ENCODE peak calls at places on chromosomes 4 and X, in five cellular contexts. A, U, B, S and N are unnamed samples.

GRCh38 chrX:10199212-10199611 is 42.4 kb downstream of the CLCN4 start:
- DNase-seq in A (no peak), U (peak; percentile 41), B (no peak), S (peak; percentile 29), N (no peak)

GRCh38 chr4:15303052-15303641 is 124.7 kb upstream of the C1QTNF7 start:
- DNase-seq in B (no peak), U (peak; percentile 59), S (no peak), A (no peak), N (no peak)

GRCh38 chr4:107210450-107211239 is 174.5 kb upstream of the DKK2 start:
- DNase-seq in U (peak; percentile 29), B (no peak), A (no peak), S (no peak), N (no peak)

GRCh38 chr4:121370729-121371325 is 10.0 kb downstream of the QRFPR start:
- DNase-seq in S (peak; percentile 22), A (peak; percentile 27), U (peak; percentile 14), B (peak; percentile 24), N (peak; percentile 56)

GRCh38 chr4:140243345-140243753 is 89.4 kb upstream of the MAML3 start:
- DNase-seq in U (no peak), A (peak; percentile 52), S (no peak), B (no peak), N (no peak)

GRCh38 chrX:14015294-14015693 is 14.4 kb downstream of the GEMIN8 start:
- DNase-seq in B (no peak), U (no peak), S (no peak), A (no peak), N (no peak)

GRCh38 chrX:123859409-123859827 is 435 bp upstream of the XIAP start:
- DNase-seq in B (no peak), S (peak; percentile 71), U (no peak), A (peak; percentile 76), N (no peak)

GRCh38 chrX:34859191-34859590 is 83.4 kb upstream of the FAM47B start:
- DNase-seq in S (no peak), U (no peak), A (no peak), B (no peak), N (no peak)

GRCh38 chr4:151192556-151193235 is 84.3 kb upstream of the PRSS48 start:
- DNase-seq in B (no peak), U (peak; percentile 49), A (no peak), S (no peak), N (no peak)

GRCh38 chr4:152185786-152186540 is 349.9 kb downstream of the FBXW7 start:
- DNase-seq in U (no peak), S (no peak), A (no peak), B (no peak), N (no peak)

GRCh38 chr4:21973850-21974249 is 25.3 kb upstream of the KCNIP4 start:
- DNase-seq in B (no peak), S (no peak), A (no peak), U (no peak), N (no peak)

GRCh38 chr4:54065282-54066087 is 1.1 kb upstream of the CHIC2 start:
- DNase-seq in S (no peak), U (peak; percentile 35), A (no peak), B (no peak), N (no peak)

GRCh38 chr4:142901166-142901662 is 55.1 kb upstream of the INPP4B start:
- DNase-seq in U (peak; percentile 34), A (no peak), B (no peak), S (no peak), N (no peak)

GRCh38 chr4:5772528-5773270 is 61.7 kb downstream of the EVC start:
- DNase-seq in A (no peak), S (no peak), B (no peak), U (no peak), N (no peak)

GRCh38 chr4:36363024-36363423 is 81.6 kb downstream of the DTHD1 start:
- DNase-seq in B (no peak), S (no peak), A (no peak), U (peak; percentile 49), N (no peak)

GRCh38 chr4:5638316-5638715 is 70.0 kb downstream of the EVC2 start:
- DNase-seq in B (no peak), U (peak; percentile 97), S (no peak), A (no peak), N (no peak)

GRCh38 chr4:183960021-183960420 is 54.9 kb downstream of the STOX2 start:
- DNase-seq in U (peak; percentile 84), B (peak; percentile 21), A (peak; percentile 65), S (peak; percentile 36), N (no peak)

GRCh38 chrX:139828037-139828436 is 104.8 kb downstream of the ATP11C start:
- DNase-seq in S (no peak), A (no peak), U (no peak), B (no peak), N (no peak)

GRCh38 chrX:139559383-139560042 is 29.0 kb downstream of the F9 start:
- DNase-seq in A (peak; percentile 36), U (peak; percentile 61), S (no peak), B (peak; percentile 14), N (no peak)

GRCh38 chr4:11698846-11699590 is 270.3 kb upstream of the HS3ST1 start:
- DNase-seq in A (no peak), U (peak; percentile 91), S (no peak), B (no peak), N (no peak)

GRCh38 chr4:6901669-6902317 is 7.8 kb upstream of the TBC1D14 start:
- DNase-seq in S (no peak), B (no peak), U (no peak), A (peak; percentile 25), N (no peak)

GRCh38 chr4:94639298-94639697 is 118.5 kb upstream of the BMPR1B start:
- DNase-seq in U (no peak), A (no peak), B (no peak), S (no peak), N (no peak)

GRCh38 chrX:22097295-22097694 is 65.2 kb downstream of the PHEX start:
- DNase-seq in U (peak; percentile 85), A (no peak), B (no peak), S (no peak), N (no peak)

GRCh38 chrX:39167791-39168190 is 366.5 kb downstream of the MID1IP1 start:
- DNase-seq in B (no peak), U (no peak), S (no peak), A (no peak), N (no peak)

GRCh38 chr4:187286536-187286935 is 562.9 kb upstream of the FAT1 start:
- DNase-seq in U (peak; percentile 50), A (no peak), B (no peak), S (no peak), N (no peak)

GRCh38 chrX:120029354-120029753 is 48.1 kb downstream of the RHOXF2B start:
- DNase-seq in A (no peak), U (no peak), S (no peak), B (no peak), N (no peak)

GRCh38 chr4:8726344-8726851 is 133.8 kb downstream of the CPZ start:
- DNase-seq in A (peak; percentile 21), U (no peak), S (no peak), B (no peak), N (no peak)

GRCh38 chr4:45316257-45316656 is 589.9 kb upstream of the GNPDA2 start:
- DNase-seq in B (no peak), U (no peak), A (no peak), S (no peak), N (no peak)

GRCh38 chrX:29229802-29230201 is 642.6 kb downstream of the IL1RAPL1 start:
- DNase-seq in A (no peak), U (peak; percentile 61), B (no peak), S (no peak), N (no peak)

GRCh38 chrX:56268888-56269287 is 36.7 kb downstream of the KLF8 start:
- DNase-seq in S (no peak), A (no peak), U (no peak), B (no peak), N (no peak)

GRCh38 chr4:55356991-55357461 is 11.0 kb downstream of the SRD5A3 start:
- DNase-seq in A (no peak), B (no peak), S (no peak), U (peak; percentile 48), N (no peak)

GRCh38 chrX:39258331-39258730 is 457.1 kb downstream of the MID1IP1 start:
- DNase-seq in B (no peak), S (no peak), U (peak; percentile 55), A (no peak), N (no peak)

GRCh38 chr4:3527914-3528876 is 4.0 kb downstream of the LRPAP1 start:
- DNase-seq in A (no peak), S (no peak), U (no peak), B (no peak), N (no peak)

GRCh38 chr4:3529363-3529762 is 2.9 kb downstream of the LRPAP1 start:
- DNase-seq in S (peak; percentile 53), B (no peak), U (no peak), A (no peak), N (no peak)

GRCh38 chr4:3531306-3531886 is 826 bp downstream of the LRPAP1 start:
- DNase-seq in B (no peak), S (no peak), A (no peak), U (peak; percentile 8), N (no peak)

GRCh38 chr4:3530663-3531254 is 1.5 kb downstream of the LRPAP1 start:
- DNase-seq in U (no peak), A (no peak), B (no peak), S (no peak), N (no peak)

GRCh38 chr4:3530051-3530450 is 2.2 kb downstream of the LRPAP1 start:
- DNase-seq in S (no peak), U (no peak), B (no peak), A (no peak), N (no peak)
- TF ChIP-seq CTCF in S (no peak), U (no peak), B (no peak), A (no peak), N (no peak)

GRCh38 chr4:38069271-38069760 is 109.1 kb downstream of the PTTG2 start:
- DNase-seq in S (no peak), A (peak; percentile 67), U (peak; percentile 86), B (peak; percentile 53), N (no peak)
- TF ChIP-seq CTCF in S (peak; percentile 51), A (peak; percentile 78), U (peak; percentile 32), B (peak; percentile 13), N (no peak)

GRCh38 chr4:86522349-86522748 is 71.8 kb upstream of the PTPN13 start:
- DNase-seq in U (no peak), B (no peak), A (no peak), S (no peak), N (no peak)
- TF ChIP-seq CTCF in U (no peak), B (no peak), A (peak; percentile 3), S (peak; percentile 26), N (no peak)

DNA sequence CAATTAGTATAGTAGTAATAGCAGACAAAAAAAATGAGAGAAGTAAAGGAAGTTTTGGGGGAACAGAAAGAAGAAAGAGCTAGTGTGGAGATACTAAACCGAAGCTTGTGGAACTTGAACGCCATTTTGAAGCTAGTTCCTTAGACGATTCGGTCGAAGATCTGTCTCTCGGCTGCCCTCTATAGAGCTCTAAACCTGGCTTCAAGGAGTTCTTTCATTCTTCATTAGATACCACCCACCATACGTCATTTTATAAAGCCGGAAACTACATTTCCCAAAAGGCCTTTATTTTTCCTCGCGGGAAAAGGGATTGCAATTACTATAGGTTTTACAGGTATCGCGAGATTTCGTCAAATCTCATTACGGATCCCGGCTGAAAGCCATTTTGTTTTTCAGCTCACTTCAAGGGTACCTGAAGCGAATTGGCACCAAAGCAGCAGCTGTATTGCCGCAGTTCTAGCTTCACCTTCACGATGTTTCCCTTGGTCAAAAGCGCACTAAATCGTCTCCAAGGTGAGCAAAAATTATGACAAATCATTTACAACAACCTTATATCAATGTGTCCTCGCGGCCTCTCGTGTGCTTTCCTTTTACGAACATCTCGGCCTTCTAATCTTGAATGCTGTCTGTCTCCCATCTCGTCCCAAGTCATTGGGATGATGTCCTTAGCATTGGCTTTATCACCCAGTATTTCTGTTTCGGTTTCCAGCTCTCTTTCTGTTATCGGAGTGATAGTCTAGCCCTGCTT is at the start of gene COX7B:
- DNase-seq in S (no peak), B (peak; percentile 46), A (peak; percentile 64), U (peak; percentile 92), N (no peak)
- TF ChIP-seq CTCF in S (peak; percentile 49), B (no peak), A (peak; percentile 7), U (peak; percentile 38), N (no peak)

GRCh38 chr4:52910115-52910514 is 48.0 kb downstream of the RASL11B start:
- DNase-seq in B (no peak), U (no peak), S (no peak), A (no peak), N (no peak)
- TF ChIP-seq CTCF in B (no peak), U (no peak), S (no peak), A (no peak), N (no peak)